ENCODE peak calls at places on chromosomes 1 and 21, in nine cellular contexts. L, X, Z, G, A, N, K, W and O are unnamed samples.

GRCh38 chr1:204250428-204251030 is 36.7 kb upstream of the GOLT1A start:
- DNase-seq in W (no peak), N (no peak), A (no peak), G (peak; percentile 66), K (no peak), Z (no peak), L (no peak), X (no peak), O (no peak)

GRCh38 chr21:33997432-33997831 is 75.9 kb upstream of the MRPS6 start:
- DNase-seq in N (no peak), L (no peak), A (no peak), K (no peak), Z (no peak), X (no peak), G (no peak), W (no peak), O (no peak)

GRCh38 chr1:12434174-12434573 is 183.8 kb downstream of the DHRS3 start:
- DNase-seq in L (peak; percentile 76), Z (no peak), K (no peak), W (no peak), G (no peak), X (no peak), A (no peak), N (peak; percentile 47), O (no peak)

GRCh38 chr1:223413216-223413615 is 20.0 kb downstream of the CCDC185 start:
- DNase-seq in N (no peak), Z (no peak), G (no peak), K (no peak), X (no peak), L (no peak), A (no peak), W (no peak), O (no peak)

GRCh38 chr1:245942861-245943260 is 564.2 kb downstream of the SMYD3 start:
- DNase-seq in W (no peak), K (no peak), Z (no peak), N (no peak), L (no peak), X (no peak), G (no peak), A (no peak), O (no peak)

GRCh38 chr1:26772687-26773086 is 15.1 kb upstream of the PIGV start:
- DNase-seq in Z (no peak), A (no peak), L (no peak), W (no peak), G (no peak), N (no peak), K (no peak), X (no peak), O (no peak)

GRCh38 chr1:30887485-30888315 is 20.9 kb downstream of the SDC3 start:
- DNase-seq in G (peak; percentile 39), Z (no peak), L (no peak), A (no peak), N (no peak), X (no peak), W (no peak), K (no peak), O (no peak)

GRCh38 chr21:22575165-22575584 is 1577.0 kb downstream of the NCAM2 start:
- DNase-seq in N (no peak), L (peak; percentile 48), Z (peak; percentile 41), K (no peak), X (peak; percentile 62), W (peak; percentile 49), A (no peak), G (no peak), O (peak; percentile 22)

GRCh38 chr1:24540906-24541710 is 14.8 kb upstream of the NCMAP start:
- DNase-seq in N (peak; percentile 74), W (no peak), L (peak; percentile 16), Z (peak; percentile 78), K (no peak), G (no peak), X (no peak), A (no peak), O (no peak)

GRCh38 chr1:172704003-172704402 is 45.1 kb downstream of the FASLG start:
- DNase-seq in W (no peak), Z (no peak), X (no peak), K (no peak), L (no peak), G (no peak), N (no peak), A (no peak), O (no peak)

GRCh38 chr21:25565272-25566199 is 41.7 kb downstream of the MRPL39 start:
- DNase-seq in L (no peak), N (no peak), G (no peak), X (no peak), Z (no peak), W (no peak), A (no peak), K (no peak), O (no peak)

DNA sequence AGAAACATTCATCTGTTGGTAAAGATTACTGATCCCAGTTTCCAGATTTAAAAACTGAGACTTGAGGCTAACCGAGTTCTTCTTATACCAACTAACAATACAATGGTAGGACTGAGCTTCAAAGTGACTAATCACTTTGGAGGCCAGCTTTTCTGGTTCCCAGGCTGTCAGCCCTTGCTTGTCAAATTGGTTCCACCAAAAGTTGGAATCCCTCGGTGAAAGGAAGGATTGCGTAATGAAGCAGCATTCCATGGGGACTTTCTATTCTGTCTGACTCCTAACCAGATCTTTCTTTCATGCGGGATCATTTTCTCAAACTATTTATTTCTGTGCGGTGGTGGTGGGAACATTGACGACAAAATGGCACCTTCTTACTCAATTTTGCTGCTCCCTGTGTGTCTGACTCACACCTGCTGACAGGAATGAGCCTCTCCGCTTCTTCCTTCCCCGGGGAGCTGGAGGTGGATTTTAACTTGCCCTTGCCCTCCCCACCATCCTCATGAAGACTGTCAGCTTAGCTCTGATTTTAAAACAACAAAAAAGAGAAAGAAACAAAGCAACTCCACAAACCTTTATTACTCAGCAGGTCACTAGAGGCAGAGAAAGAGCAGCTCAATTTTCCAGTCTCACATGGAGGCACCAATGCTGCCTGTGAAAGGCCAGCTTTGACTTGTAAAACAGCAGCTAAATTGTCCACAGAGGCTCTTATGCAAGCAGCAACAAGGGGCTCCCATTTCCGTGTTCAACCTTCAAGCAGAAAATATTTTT is 32.9 kb upstream of the RASAL2 start:
- DNase-seq in L (no peak), W (no peak), A (no peak), K (no peak), N (no peak), Z (peak; percentile 17), G (no peak), X (no peak), O (no peak)
- H3K4me1 ChIP-seq in L (peaks cover 2% of the 10 kb centered on the region), W (no peaks in the 10 kb centered on the region), A (peaks cover 53% of the 10 kb centered on the region), K (no peaks in the 10 kb centered on the region), N (no peaks in the 10 kb centered on the region), Z (peaks cover 23% of the 10 kb centered on the region), G (peaks cover 11% of the 10 kb centered on the region), X (no peaks in the 10 kb centered on the region), O (peaks cover 20% of the 10 kb centered on the region)

DNA sequence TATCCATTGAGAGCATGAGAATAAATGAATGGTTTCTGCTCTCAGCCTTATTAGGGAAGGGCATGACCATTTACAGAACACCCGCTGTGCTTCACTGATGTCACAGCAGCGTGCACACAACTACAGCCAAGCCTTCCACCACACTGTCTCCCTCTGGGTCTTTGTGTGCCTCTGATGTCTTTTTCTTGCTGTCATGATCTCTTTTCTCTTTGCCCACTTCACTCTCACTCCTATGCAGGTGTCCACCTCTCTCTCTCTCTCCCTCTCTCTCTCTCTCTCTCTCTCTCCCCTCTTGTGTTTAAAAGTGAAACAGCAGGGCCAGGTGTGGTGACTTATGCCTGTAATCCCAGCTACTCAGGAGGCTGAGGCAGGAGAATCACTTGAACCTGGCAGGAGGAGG is 232.5 kb upstream of the JUN start:
- DNase-seq in N (no peak), X (peak; percentile 25), G (no peak), Z (no peak), A (no peak), W (no peak), L (peak; percentile 78), K (no peak), O (no peak)
- TF ChIP-seq CTCF in N (no peak), X (no peak), G (no peak), Z (peak; percentile 8), A (no peak), W (no peak), L (peak; percentile 45), K (no peak), O (no peak)

GRCh38 chr1:159868766-159869165 is 6.3 kb upstream of the VSIG8 start:
- DNase-seq in K (no peak), A (no peak), X (no peak), G (no peak), Z (no peak), L (peak; percentile 68), N (no peak), W (no peak), O (no peak)

GRCh38 chr1:159867322-159868064 is 5.0 kb upstream of the VSIG8 start:
- DNase-seq in N (peak; percentile 90), Z (peak; percentile 68), W (peak; percentile 74), A (peak; percentile 85), G (no peak), L (no peak), K (no peak), X (no peak), O (no peak)

GRCh38 chr1:159866066-159866465 is 3.6 kb upstream of the VSIG8 start:
- DNase-seq in G (no peak), A (no peak), L (no peak), Z (no peak), X (no peak), W (no peak), K (no peak), N (no peak), O (no peak)

GRCh38 chr1:159869173-159869572 is 6.7 kb upstream of the VSIG8 start:
- DNase-seq in G (no peak), A (no peak), L (peak; percentile 95), W (no peak), N (no peak), K (no peak), X (no peak), Z (no peak), O (no peak)

DNA sequence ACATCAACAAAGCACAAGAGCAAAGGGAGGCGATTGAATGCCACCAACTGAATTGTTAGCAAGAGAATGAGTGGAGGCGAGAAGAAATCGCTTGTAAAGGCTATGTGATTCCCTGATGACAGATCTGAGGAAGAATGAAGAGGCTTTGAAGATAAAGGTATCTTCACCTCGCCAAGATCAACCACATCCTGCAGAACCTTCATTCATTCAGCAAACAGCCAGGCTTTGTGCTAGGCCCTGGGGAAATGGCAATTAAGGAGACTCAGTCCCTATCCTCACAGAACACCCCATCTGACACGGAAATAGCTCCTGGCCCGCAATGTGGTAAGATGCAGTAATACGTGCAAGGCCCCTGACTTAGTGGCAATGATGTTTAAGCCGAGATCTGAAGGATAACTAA is 4.4 kb upstream of the VSIG8 start:
- DNase-seq in K (no peak), X (no peak), L (no peak), Z (no peak), N (no peak), G (no peak), A (no peak), W (no peak), O (no peak)
- H3K4me3 ChIP-seq in K (no peak overlapping the region), X (no peak overlapping the region), L (no peak overlapping the region), Z (no peak overlapping the region), N (no peak overlapping the region), G (no peak overlapping the region), A (no peak overlapping the region), W (no peak overlapping the region), O (no peak overlapping the region)

DNA sequence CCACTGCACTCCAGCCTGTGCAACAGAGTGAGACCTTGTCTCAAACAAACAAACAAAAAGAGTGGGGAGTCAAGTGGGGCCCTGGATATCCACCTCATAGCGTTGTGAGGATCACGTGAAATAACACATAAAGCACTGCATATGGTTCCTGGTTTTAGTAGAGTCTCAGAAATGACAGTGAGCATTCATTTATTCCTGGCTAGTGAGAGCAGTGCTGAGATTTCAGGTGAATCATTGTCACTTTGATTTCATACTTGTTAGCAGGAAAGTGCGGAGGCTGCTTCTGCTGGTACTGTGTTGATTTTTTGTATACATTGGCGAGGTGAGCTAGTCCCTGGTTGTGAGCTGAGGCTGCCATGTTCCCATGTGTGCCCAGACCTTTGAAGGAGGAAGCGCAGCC is 22.9 kb downstream of the ARHGEF10L start:
- DNase-seq in W (no peak), A (no peak), Z (no peak), L (no peak), K (no peak), N (no peak), X (no peak), G (no peak), O (no peak)
- H3K4me1 ChIP-seq in W (no peaks in the 10 kb centered on the region), A (peaks cover 43% of the 10 kb centered on the region), Z (peaks cover 33% of the 10 kb centered on the region), L (no peaks in the 10 kb centered on the region), K (peaks cover 57% of the 10 kb centered on the region), N (peaks cover 48% of the 10 kb centered on the region), X (no peaks in the 10 kb centered on the region), G (peaks cover 54% of the 10 kb centered on the region), O (peaks cover 23% of the 10 kb centered on the region)